ENCODE peak calls at places on chromosomes 7 and 10, in four cellular contexts. D is WERI-Rb-1, M is mucosa of descending colon, E is A549. T is an unnamed sample. For H3K9me3, the result is how much of the 10 kb centered on the place peaks cover.

GRCh38 chr7:3065724-3066143 is 22.1 kb upstream of the CARD11 start:
- DNase-seq in D (peak), M (peak), E (peak), T (no peak)

GRCh38 chr7:135998081-135998480 is 20.9 kb upstream of the MTPN start:
- DNase-seq in D (no peak), M (no peak), E (no peak), T (no peak)

GRCh38 chr7:44431091-44431608 is 59.3 kb downstream of the NUDCD3 start:
- DNase-seq in D (peak), M (peak), E (no peak), T (peak)

GRCh38 chr10:70576803-70577517 is 25.6 kb downstream of the PRF1 start:
- DNase-seq in D (no peak), M (no peak), E (no peak), T (no peak)

GRCh38 chr10:59240581-59241183 is 64.2 kb downstream of the PHYHIPL start:
- DNase-seq in D (no peak), M (peak), E (no peak), T (no peak)

GRCh38 chr10:28858641-28859040 is 181.3 kb downstream of the BAMBI start:
- DNase-seq in D (no peak), M (no peak), E (no peak), T (no peak)

GRCh38 chr7:107345898-107346297 is 124.0 kb upstream of the GPR22 start:
- DNase-seq in D (no peak), M (no peak), E (no peak), T (no peak)

GRCh38 chr10:89395141-89395540 is 2.7 kb downstream of the IFIT1 start:
- DNase-seq in D (no peak), M (no peak), E (no peak), T (no peak)

GRCh38 chr10:118914626-118915025 is 114.9 kb upstream of the NANOS1 start:
- DNase-seq in D (peak), M (no peak), E (no peak), T (no peak)

GRCh38 chr7:54542920-54543539 is 855 bp downstream of the VSTM2A start:
- DNase-seq in D (no peak), M (peak), E (no peak), T (no peak)

GRCh38 chr7:84231157-84231556 is 36.6 kb upstream of the SEMA3A start:
- DNase-seq in D (no peak), M (no peak), E (no peak), T (no peak)

GRCh38 chr7:77209479-77210139 is 10.0 kb upstream of the FGL2 start:
- DNase-seq in D (no peak), M (no peak), E (no peak), T (no peak)

GRCh38 chr10:129872001-129872400 is 92.1 kb downstream of the EBF3 start:
- DNase-seq in D (peak), M (no peak), E (no peak), T (no peak)

GRCh38 chr7:118559207-118559606 is 334.7 kb downstream of the ANKRD7 start:
- DNase-seq in D (no peak), M (no peak), E (no peak), T (no peak)

GRCh38 chr7:94823952-94824351 is 83.4 kb upstream of the PPP1R9A start:
- DNase-seq in D (no peak), M (no peak), E (peak), T (no peak)

GRCh38 chr10:116168329-116168728 is 104.7 kb downstream of the GFRA1 start:
- DNase-seq in D (no peak), M (no peak), E (no peak), T (no peak)

GRCh38 chr10:19014034-19014433 is 34.6 kb upstream of the MALRD1 start:
- DNase-seq in D (no peak), M (no peak), E (no peak), T (no peak)

GRCh38 chr10:70145166-70145665 is 1.3 kb downstream of the TYSND1 start:
- DNase-seq in D (no peak), M (no peak), E (peak), T (no peak)

GRCh38 chr10:52440612-52441285 is 126.7 kb downstream of the DKK1 start:
- DNase-seq in D (no peak), M (no peak), E (no peak), T (no peak)

GRCh38 chr10:52434734-52435133 is 120.7 kb downstream of the DKK1 start:
- DNase-seq in D (no peak), M (no peak), E (no peak), T (no peak)

GRCh38 chr10:52437205-52437646 is 123.1 kb downstream of the DKK1 start:
- DNase-seq in D (no peak), M (no peak), E (no peak), T (no peak)

GRCh38 chr10:52438119-52438518 is 124.0 kb downstream of the DKK1 start:
- DNase-seq in D (no peak), M (no peak), E (no peak), T (no peak)

DNA sequence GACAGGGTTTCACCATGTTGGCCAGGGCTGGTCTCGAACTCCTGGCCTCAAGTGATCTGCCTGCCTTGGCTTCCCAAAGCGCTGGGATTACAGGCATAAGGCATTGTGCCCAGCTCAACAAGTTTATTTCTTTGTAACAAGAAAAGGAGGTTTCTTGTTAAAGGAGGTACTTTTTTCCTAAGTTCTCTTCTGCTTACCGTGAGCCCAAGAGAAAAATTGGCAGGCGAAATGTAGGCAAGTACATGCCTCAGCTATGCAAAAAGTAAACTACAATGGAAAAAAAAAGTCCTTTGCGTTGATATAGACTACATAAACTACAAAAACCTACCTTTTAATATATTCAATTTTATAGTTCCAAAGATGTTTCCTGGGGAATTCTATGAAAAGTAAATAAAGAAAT is 122.6 kb downstream of the DKK1 start:
- DNase-seq in D (no peak), M (no peak), E (no peak), T (no peak)
- H3K9me3 ChIP-seq in D (under half), M (under half), E (under half), T (under half)

GRCh38 chr7:128843938-128844621 is 13.9 kb downstream of the FLNC start:
- DNase-seq in D (no peak), M (no peak), E (no peak), T (no peak)
- H3K9me3 ChIP-seq in D (under half), M (under half), E (under half), T (under half)

GRCh38 chr7:151256410-151257045 is 8.0 kb upstream of the SMARCD3 start:
- DNase-seq in D (no peak), M (no peak), E (no peak), T (peak)
- H3K9me3 ChIP-seq in D (under half), M (under half), E (under half), T (under half)

GRCh38 chr7:64181586-64181985 is 25.4 kb upstream of the ZNF735 start:
- DNase-seq in D (no peak), M (no peak), E (no peak), T (no peak)
- H3K9me3 ChIP-seq in D (under half), M (half or more), E (under half), T (under half)

DNA sequence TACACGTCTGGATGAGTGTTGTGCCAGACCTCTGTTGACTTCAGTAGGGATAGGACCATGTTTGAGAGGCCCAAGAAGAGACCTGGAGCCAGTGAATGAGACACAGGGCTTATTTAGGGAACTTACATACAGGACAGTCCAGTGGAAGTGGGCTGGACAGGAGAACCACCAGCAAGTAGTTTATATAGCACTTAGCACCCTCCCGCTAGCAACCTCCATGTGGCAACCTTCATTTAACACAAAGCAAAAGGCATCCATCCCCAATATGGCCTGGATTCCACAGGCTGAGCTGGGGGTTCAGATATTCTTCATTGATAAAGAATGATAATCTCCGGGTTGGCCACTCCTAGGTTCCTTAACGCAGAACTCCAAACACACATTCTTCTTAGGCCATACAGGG is 93.7 kb downstream of the TRIM24 start:
- DNase-seq in D (no peak), M (no peak), E (no peak), T (no peak)
- H3K9me3 ChIP-seq in D (under half), M (under half), E (under half), T (under half)

DNA sequence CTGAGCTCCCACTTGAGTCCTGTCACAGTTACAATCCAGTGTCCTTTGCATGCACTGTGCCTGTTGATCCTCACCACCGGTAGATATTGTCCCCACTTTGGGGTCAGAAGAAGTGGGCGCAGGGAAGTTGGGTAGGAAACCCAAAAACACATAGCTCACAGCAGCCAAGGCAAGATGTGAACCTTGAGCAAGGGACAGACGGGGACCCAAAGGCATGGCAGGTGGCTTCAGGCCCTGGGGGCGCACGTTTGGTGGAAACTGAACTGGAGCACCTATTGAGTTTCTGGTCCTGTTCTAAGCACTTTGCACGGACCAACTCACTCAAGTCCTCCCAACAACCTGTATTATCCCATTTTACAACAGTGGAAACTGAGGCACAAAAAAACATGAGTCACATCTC is 82.8 kb upstream of the ZNF716 start:
- DNase-seq in D (no peak), M (no peak), E (no peak), T (no peak)
- H3K9me3 ChIP-seq in D (under half), M (half or more), E (under half), T (half or more)

DNA sequence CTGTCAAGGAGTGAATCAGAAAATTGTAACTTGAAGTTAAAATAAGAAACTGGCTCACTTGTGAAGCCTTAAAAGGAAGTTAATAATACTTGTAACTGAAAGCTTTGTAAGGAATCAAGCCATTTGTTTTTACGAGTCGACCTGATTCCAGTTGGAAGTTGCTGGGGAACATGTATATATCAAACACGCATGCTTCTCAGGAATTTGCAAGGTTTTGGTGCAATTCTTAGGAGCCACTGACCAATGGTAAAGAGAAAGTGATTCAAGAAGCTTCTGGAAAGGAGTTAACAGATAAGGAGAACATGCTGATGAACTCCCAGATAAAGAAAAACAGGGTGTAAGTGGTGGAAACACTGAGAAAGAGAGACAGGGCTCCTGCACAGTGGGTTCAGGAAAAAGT is 56.4 kb downstream of the ETV1 start:
- DNase-seq in D (no peak), M (no peak), E (no peak), T (no peak)
- H3K9me3 ChIP-seq in D (under half), M (under half), E (under half), T (under half)

T was measured in left lung.